ENCODE peak calls at places on chromosomes 16 and 17, in six cellular contexts. H is endodermal cell; P is GM13976; V is GM20000; R is CD8-positive, alpha-beta T cell; I is esophagus squamous epithelium. F is an unnamed sample.

GRCh38 chr16:56859636-56860035 is 5.4 kb upstream of the SLC12A3 start:
- DNase-seq in H (no peak), P (no peak), V (no peak), R (no peak), I (no peak), F (no peak)

GRCh38 chr17:40150215-40150614 is 9.9 kb downstream of the CASC3 start:
- DNase-seq in H (no peak), P (no peak), V (no peak), R (no peak), I (no peak), F (no peak)

GRCh38 chr17:7295230-7296180 is 1.1 kb upstream of the YBX2 start:
- DNase-seq in H (peak), P (no peak), V (peak), R (no peak), I (no peak), F (no peak)

GRCh38 chr16:70724146-70725023 is 38.5 kb upstream of the MTSS2 start:
- DNase-seq in H (no peak), P (no peak), V (no peak), R (no peak), I (no peak), F (no peak)

GRCh38 chr17:75024686-75025397 is 12.4 kb downstream of the MRPL58 start:
- DNase-seq in H (no peak), P (no peak), V (no peak), R (no peak), I (no peak), F (no peak)

GRCh38 chr17:42305543-42306384 is 17.5 kb downstream of the STAT5A start:
- DNase-seq in H (no peak), P (no peak), V (no peak), R (no peak), I (no peak), F (no peak)

GRCh38 chr16:74759564-74759963 is 15.1 kb downstream of the FA2H start:
- DNase-seq in H (no peak), P (no peak), V (no peak), R (no peak), I (no peak), F (no peak)

GRCh38 chr17:14138649-14139048 is 69.3 kb downstream of the COX10 start:
- DNase-seq in H (no peak), P (no peak), V (no peak), R (no peak), I (no peak), F (no peak)

GRCh38 chr16:51524555-51525373 is 373.7 kb upstream of the SALL1 start:
- DNase-seq in H (no peak), P (no peak), V (no peak), R (no peak), I (no peak), F (no peak)

GRCh38 chr17:36849871-36850348 is 87.4 kb upstream of the LHX1 start:
- DNase-seq in H (peak), P (peak), V (peak), R (no peak), I (no peak), F (no peak)

GRCh38 chr16:88013766-88014165 is 62.5 kb downstream of the BANP start:
- DNase-seq in H (no peak), P (no peak), V (no peak), R (no peak), I (no peak), F (no peak)

GRCh38 chr17:64128787-64129514 is 993 bp downstream of the ERN1 start:
- DNase-seq in H (no peak), P (no peak), V (no peak), R (no peak), I (no peak), F (no peak)

GRCh38 chr17:17994271-17994670 is 21.6 kb downstream of the DRC3 start:
- DNase-seq in H (peak), P (no peak), V (no peak), R (peak), I (no peak), F (no peak)

GRCh38 chr16:76486740-76487139 is 209.5 kb downstream of the CNTNAP4 start:
- DNase-seq in H (no peak), P (no peak), V (no peak), R (no peak), I (no peak), F (no peak)

GRCh38 chr16:76483510-76483909 is 206.3 kb downstream of the CNTNAP4 start:
- DNase-seq in H (no peak), P (no peak), V (no peak), R (no peak), I (no peak), F (no peak)

GRCh38 chr16:76487411-76488064 is 210.3 kb downstream of the CNTNAP4 start:
- DNase-seq in H (peak), P (no peak), V (no peak), R (no peak), I (no peak), F (no peak)

GRCh38 chr16:76488065-76488417 is 210.8 kb downstream of the CNTNAP4 start:
- DNase-seq in H (no peak), P (no peak), V (no peak), R (no peak), I (no peak), F (no peak)

DNA sequence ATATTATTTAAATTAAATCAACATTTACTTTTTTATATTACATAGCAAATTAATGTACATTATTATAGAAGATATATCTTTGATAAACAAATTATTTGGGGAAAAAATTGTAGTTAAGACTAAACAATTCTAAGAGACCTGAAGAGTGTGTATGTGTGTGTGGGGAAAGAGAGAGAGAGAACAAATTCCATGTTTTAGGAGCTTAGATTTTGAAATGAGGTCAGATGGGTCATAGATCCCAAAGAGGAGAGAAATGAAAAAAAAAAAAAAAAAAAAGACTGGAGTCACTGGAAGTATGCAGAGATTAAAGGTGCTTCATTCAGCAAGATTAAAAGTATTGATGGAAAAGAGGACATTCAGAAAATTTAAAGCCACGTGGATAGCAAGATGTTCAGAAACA is 206.8 kb downstream of the CNTNAP4 start:
- DNase-seq in H (no peak), P (no peak), V (no peak), R (no peak), I (no peak), F (no peak)
- TF ChIP-seq CTCF in H (no peak), P (no peak), V (no peak), R (no peak), I (no peak), F (no peak)

DNA sequence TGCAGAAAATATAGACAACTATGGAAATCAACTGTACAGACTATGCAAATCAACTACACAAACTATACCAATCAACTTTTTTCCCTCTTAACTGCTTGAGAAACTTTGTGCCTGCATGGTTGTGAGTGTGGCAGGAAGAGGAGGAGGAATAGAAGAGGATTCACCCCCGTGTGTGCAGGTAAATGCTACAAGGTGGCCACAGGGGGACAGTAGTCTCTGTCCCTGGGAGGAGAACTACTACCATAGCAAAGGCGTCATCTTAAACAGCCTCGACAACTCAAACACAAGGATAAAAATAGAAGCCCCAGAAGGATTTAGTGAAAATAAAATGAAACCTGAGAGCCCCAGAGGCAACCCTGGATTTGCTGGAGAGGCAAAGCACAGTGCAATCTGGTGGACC is 199.6 kb upstream of the DYNLRB2 start:
- DNase-seq in H (peak), P (no peak), V (no peak), R (no peak), I (no peak), F (no peak)
- TF ChIP-seq CTCF in H (peak), P (no peak), V (no peak), R (no peak), I (no peak), F (no peak)

DNA sequence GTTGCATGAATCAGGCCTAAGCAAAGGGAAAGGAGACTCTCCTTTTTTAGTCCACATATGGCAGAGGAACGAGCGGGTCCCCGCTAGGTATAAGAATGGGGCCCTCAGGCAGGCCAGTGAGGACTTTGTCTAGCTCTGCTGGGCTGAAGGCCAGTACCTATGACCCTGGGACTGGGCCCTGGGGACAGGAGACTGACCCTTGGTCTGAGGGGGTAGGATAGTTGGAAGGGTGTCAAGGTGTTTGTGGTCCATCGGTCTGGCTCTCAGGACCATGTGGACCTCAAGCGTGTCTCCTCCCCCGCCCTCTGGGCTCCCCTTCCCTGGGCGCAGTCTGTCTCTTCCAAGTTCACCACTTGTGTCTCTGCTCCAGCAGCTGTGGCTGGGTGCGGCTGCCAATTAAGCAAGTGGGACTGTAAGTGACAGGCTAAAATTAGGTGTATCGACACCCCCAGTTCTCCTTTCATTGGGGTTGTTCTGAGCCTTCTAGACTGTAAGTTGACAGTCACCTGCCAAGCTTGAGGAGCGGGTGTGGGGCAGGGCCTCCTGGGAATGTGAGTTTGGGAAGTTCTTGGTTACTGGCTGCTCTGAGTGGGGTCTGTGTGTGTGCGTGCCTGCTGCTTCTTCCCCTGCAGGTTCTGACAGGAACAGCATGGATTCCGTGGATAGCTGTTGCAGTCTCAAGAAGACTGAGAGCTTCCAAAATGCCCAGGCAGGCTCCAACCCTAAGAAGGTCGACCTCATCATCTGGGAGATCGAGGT is 24.5 kb downstream of the AKAP1 start:
- DNase-seq in H (peak), P (no peak), V (no peak), R (no peak), I (no peak), F (no peak)
- TF ChIP-seq CTCF in H (peak), P (no peak), V (no peak), R (no peak), I (no peak), F (no peak)

GRCh38 chr16:28280881-28281836 is 11.2 kb upstream of the SBK1 start:
- DNase-seq in H (peak), P (no peak), V (no peak), R (no peak), I (no peak), F (peak)

GRCh38 chr16:28283173-28283572 is 9.2 kb upstream of the SBK1 start:
- DNase-seq in H (no peak), P (no peak), V (no peak), R (no peak), I (no peak), F (no peak)

GRCh38 chr16:28279006-28279405 is 13.3 kb upstream of the SBK1 start:
- DNase-seq in H (no peak), P (no peak), V (no peak), R (no peak), I (no peak), F (no peak)

GRCh38 chr16:28283798-28284577 is 8.3 kb upstream of the SBK1 start:
- DNase-seq in H (peak), P (no peak), V (no peak), R (no peak), I (no peak), F (no peak)

GRCh38 chr16:28282045-28282444 is 10.3 kb upstream of the SBK1 start:
- DNase-seq in H (no peak), P (no peak), V (no peak), R (no peak), I (no peak), F (no peak)
- TF ChIP-seq CTCF in H (no peak), P (no peak), V (no peak), R (no peak), I (no peak), F (no peak)

DNA sequence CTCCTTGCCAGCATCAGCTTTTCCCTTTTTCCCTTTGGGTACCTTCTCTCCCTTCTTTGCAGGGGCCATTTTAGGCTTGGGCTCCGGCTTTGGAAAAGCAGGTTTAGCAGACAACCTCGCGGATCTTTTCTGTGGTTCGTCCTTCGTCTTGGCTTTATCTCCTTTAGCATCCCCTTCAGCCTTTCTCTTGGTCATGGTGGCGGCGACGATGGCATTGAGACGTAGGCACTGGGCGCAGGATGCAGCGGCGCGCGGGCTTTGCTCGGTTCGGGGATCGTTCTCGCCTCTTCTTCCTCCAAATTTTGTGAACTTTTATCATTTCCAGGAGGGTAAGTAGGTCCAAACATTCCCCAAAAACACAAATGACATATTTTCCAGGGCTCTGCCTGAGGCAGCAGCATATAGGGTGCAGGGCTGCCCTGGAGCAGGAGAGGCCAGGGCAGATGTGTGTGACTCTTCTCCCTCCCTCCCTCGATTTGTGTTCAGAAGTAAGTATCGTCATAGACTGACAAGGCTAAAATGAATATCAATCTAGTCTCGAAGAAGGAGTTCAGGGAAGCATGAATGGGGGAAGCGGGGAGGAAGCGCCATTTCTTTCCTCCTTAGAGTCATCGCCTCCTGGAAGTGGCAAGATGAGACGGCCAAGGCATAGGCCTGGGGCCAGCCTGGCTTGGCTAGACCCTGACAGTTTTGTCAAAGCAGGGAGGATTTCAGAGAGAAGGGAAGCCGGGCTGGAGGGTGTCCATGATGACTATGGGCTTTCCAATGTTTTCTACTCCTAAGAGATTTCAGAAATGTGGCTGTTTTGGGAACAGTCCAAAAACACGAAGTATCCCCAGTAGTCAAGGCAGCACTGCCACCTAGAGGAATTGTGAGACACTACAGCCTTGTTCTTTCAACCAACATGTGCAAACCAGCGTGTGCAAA is 13.2 kb downstream of the CHCT1 start:
- DNase-seq in H (peak), P (peak), V (peak), R (peak), I (no peak), F (peak)
- TF ChIP-seq CTCF in H (peak), P (peak), V (peak), R (peak), I (peak), F (peak)

GRCh38 chr16:20740901-20741491 is 622 bp downstream of the THUMPD1 start:
- DNase-seq in H (peak), P (peak), V (peak), R (peak), I (peak), F (peak)

GRCh38 chr16:20744922-20745440 is 3.4 kb upstream of the THUMPD1 start:
- DNase-seq in H (no peak), P (no peak), V (no peak), R (no peak), I (no peak), F (no peak)

GRCh38 chr16:20740007-20740883 is 1.4 kb downstream of the THUMPD1 start:
- DNase-seq in H (no peak), P (no peak), V (no peak), R (no peak), I (no peak), F (no peak)

GRCh38 chr16:20743591-20743990 is 2.0 kb upstream of the THUMPD1 start:
- DNase-seq in H (no peak), P (no peak), V (no peak), R (no peak), I (no peak), F (no peak)

DNA sequence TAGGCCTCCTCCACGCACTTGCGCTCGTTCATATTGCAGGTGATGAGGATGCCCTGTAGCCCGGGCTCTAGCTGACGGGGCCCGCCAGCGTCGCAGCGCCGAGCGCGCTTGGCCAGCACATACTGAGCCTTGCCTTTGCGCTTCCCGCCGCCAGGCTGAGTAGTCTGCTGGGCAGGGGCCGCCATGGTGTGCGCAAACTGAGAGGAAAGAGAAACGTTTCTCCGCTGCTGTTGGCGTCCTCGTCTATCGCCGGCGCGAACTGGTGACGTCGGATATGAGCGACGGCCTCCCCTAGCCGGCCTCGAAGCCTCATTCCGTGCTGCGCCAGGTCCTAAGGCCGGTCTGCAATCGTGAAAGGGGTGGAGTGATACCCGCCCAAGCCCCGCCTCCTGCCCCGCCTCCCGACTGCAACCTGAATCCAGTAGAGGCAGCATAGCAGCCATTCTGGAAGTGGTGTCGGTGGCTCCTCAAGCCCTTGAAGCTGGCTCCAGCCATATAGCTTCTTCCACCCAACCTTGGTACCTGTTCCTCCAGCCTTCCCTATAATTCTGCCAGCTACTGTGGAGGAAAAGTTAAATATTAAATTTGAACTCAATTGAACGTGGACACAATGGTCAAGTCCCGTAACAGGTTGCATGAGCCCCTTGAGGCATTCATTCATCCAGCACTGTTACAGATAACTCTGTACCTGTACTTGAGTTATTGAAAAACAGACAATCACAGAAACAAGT is at the start of gene THUMPD1:
- DNase-seq in H (peak), P (peak), V (peak), R (peak), I (peak), F (peak)
- TF ChIP-seq CTCF in H (peak), P (no peak), V (no peak), R (peak), I (no peak), F (no peak)

F was measured in D721Med.